ENCODE peak calls at places on chromosomes 16 and 17, in six cellular contexts. S is neuronal stem cell, H is H1, B is trophoblast cell, J is IMR-90, N is mesenchymal stem cell. X is an unnamed sample.

GRCh38 chr17:57608369-57609124 is 136.6 kb downstream of the CCDC182 start:
- DNase-seq in B (no peak), H (no peak), N (no peak), J (no peak), S (no peak), X (peak)

GRCh38 chr17:44307387-44308186 is 814 bp upstream of the RUNDC3A start:
- DNase-seq in B (peak), N (peak), H (no peak), J (no peak), S (no peak), X (peak)

GRCh38 chr16:67545665-67546024 is 16.7 kb upstream of the CTCF start:
- DNase-seq in J (no peak), H (no peak), N (no peak), B (no peak), S (no peak), X (no peak)

GRCh38 chr17:32998893-32999240 is 7.2 kb downstream of the SPACA3 start:
- DNase-seq in S (no peak), B (peak), J (peak), N (peak), H (no peak), X (no peak)

GRCh38 chr17:80837711-80838110 is 153.9 kb upstream of the CHMP6 start:
- DNase-seq in H (no peak), B (no peak), S (no peak), J (no peak), N (no peak), X (no peak)

GRCh38 chr16:49637933-49638695 is 217.8 kb downstream of the ZNF423 start:
- DNase-seq in N (no peak), S (no peak), J (no peak), H (no peak), B (no peak), X (no peak)

GRCh38 chr17:48215583-48216139 is 108.1 kb downstream of the SNX11 start:
- DNase-seq in H (no peak), N (peak), B (no peak), J (peak), S (peak), X (peak)

GRCh38 chr17:64781394-64781793 is 119.3 kb upstream of the SMURF2 start:
- DNase-seq in H (no peak), J (no peak), S (no peak), N (peak), B (peak), X (peak)

GRCh38 chr16:28513484-28514181 is 7.0 kb upstream of the IL27 start:
- DNase-seq in J (no peak), H (no peak), S (no peak), N (peak), B (no peak), X (no peak)

GRCh38 chr16:59021751-59022150 is 287.6 kb upstream of the GOT2 start:
- DNase-seq in B (no peak), N (peak), J (peak), H (no peak), S (no peak), X (no peak)

GRCh38 chr17:38762231-38762630 is 9.7 kb downstream of the PSMB3 start:
- DNase-seq in S (no peak), N (no peak), H (no peak), J (no peak), B (no peak), X (no peak)

GRCh38 chr16:89670496-89671431 is 13.1 kb downstream of the SPATA33 start:
- DNase-seq in J (peak), S (no peak), B (no peak), H (no peak), N (peak), X (no peak)

GRCh38 chr16:50386139-50386538 is 17.4 kb upstream of the BRD7 start:
- DNase-seq in J (no peak), S (no peak), H (no peak), N (no peak), B (peak), X (no peak)

GRCh38 chr17:28379814-28380571 is 8.5 kb downstream of the SARM1 start:
- DNase-seq in H (no peak), B (peak), J (peak), S (no peak), N (no peak), X (no peak)

GRCh38 chr17:71237903-71238538 is 882.8 kb upstream of the SOX9 start:
- DNase-seq in J (peak), N (peak), S (no peak), B (no peak), H (no peak), X (no peak)

GRCh38 chr17:80270836-80271235 is 10.2 kb downstream of the RNF213 start:
- DNase-seq in S (peak), H (peak), B (peak), J (no peak), N (peak), X (peak)

GRCh38 chr16:84484579-84485254 is 19.7 kb downstream of the MEAK7 start:
- DNase-seq in H (no peak), J (peak), B (peak), S (no peak), N (peak), X (no peak)

GRCh38 chr17:50918933-50919296 is 52.8 kb upstream of the TOB1 start:
- DNase-seq in S (no peak), H (no peak), B (no peak), J (peak), N (peak), X (no peak)

GRCh38 chr17:72474740-72475477 is 354.1 kb downstream of the SOX9 start:
- DNase-seq in N (peak), S (no peak), H (no peak), B (no peak), J (no peak), X (no peak)

GRCh38 chr16:74275031-74275636 is 21.5 kb upstream of the PSMD7 start:
- DNase-seq in J (peak), H (no peak), N (peak), S (no peak), B (peak), X (no peak)

GRCh38 chr17:82219083-82219482 is 6.4 kb upstream of the CCDC57 start:
- DNase-seq in N (no peak), J (no peak), H (no peak), S (no peak), B (no peak), X (peak)

GRCh38 chr16:81198635-81199034 is 39.9 kb upstream of the BCO1 start:
- DNase-seq in S (no peak), B (no peak), J (no peak), N (peak), H (no peak), X (peak)

GRCh38 chr16:1133810-1134520 is 18.9 kb upstream of the CACNA1H start:
- DNase-seq in J (no peak), S (no peak), N (no peak), H (no peak), B (no peak), X (no peak)

GRCh38 chr16:28821874-28822519 is 802 bp upstream of the ATXN2L start:
- DNase-seq in N (no peak), S (no peak), B (peak), J (no peak), H (no peak), X (no peak)

GRCh38 chr16:55248494-55248893 is 75.5 kb upstream of the IRX6 start:
- DNase-seq in S (no peak), B (no peak), N (no peak), J (no peak), H (no peak), X (no peak)

GRCh38 chr17:28865946-28866752 is 11.3 kb downstream of the ERAL1 start:
- DNase-seq in N (no peak), B (peak), S (no peak), H (no peak), J (no peak), X (no peak)

GRCh38 chr17:72511874-72512273 is 391.1 kb downstream of the SOX9 start:
- DNase-seq in S (no peak), J (no peak), B (no peak), N (no peak), H (no peak), X (no peak)

GRCh38 chr17:11852911-11853310 is 144.4 kb downstream of the ZNF18 start:
- DNase-seq in N (no peak), H (no peak), J (no peak), S (no peak), B (no peak), X (no peak)

GRCh38 chr17:42010898-42011516 is 6.2 kb downstream of the DNAJC7 start:
- DNase-seq in S (no peak), H (no peak), N (peak), B (peak), J (peak), X (peak)

GRCh38 chr16:7364054-7364407 is 31.4 kb downstream of the RBFOX1 start:
- DNase-seq in B (no peak), S (no peak), J (no peak), N (no peak), H (no peak), X (no peak)

GRCh38 chr16:30185683-30186421 is 2.5 kb downstream of the CORO1A start:
- DNase-seq in J (no peak), S (no peak), H (no peak), N (no peak), B (no peak), X (no peak)

GRCh38 chr17:71327376-71328059 is 793.3 kb upstream of the SOX9 start:
- DNase-seq in J (peak), S (no peak), B (no peak), N (peak), H (no peak), X (no peak)

GRCh38 chr16:73048292-73049050 is 543 bp upstream of the ZFHX3 start:
- DNase-seq in H (no peak), S (no peak), N (peak), J (no peak), B (peak), X (no peak)

DNA sequence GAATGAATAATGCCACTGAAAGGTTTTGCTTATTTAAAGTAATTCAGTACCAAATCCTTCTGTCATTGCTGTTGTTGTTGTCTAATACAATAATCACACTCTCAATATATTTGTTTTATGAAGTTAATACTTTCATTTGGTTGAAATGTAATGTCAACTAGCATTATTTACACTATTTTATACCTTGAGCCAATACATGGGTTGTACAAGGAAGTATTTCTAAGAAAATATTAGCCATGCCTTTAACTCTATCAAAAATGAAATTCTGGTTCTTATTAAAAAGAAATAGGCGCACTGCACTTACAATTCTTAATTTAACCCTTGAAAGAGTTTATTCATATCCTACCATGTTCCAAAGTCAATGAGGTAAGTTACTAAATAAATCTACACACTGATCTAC is 17.6 kb upstream of the ABCA10 start:
- DNase-seq in J (no peak), B (no peak), S (no peak), N (no peak), H (no peak), X (no peak)
- H3K14ac ChIP-seq in J (no peak), B (no peak), S (no peak), N (no peak), H (no peak), X (no peak)

DNA sequence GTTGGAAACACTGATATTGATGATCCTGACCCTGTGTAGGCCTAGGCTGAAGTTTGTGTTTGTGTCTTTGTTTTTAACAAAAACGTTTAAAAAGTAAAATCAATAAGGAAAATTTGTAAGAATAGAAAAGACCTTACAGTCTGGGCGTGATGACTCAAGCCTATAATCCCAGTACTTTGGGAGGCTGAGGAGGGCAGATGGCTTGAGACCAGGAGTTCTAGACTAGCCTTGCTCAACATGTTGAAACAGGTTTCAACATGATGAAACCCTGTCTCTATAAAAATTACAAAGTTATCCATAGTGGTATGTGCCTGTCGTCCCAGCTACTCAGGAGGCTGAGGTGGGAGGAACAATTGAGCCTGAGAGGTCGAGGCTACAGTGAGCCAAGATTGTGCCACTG is 18.3 kb upstream of the TOM1L1 start:
- DNase-seq in J (no peak), N (no peak), H (no peak), B (no peak), S (no peak), X (no peak)
- H3K14ac ChIP-seq in J (no peak), N (no peak), H (no peak), B (no peak), S (no peak), X (no peak)

GRCh38 chr16:52436646-52437645 is 110.0 kb downstream of the TOX3 start:
- DNase-seq in S (no peak), B (no peak), H (no peak), N (no peak), J (no peak), X (no peak)
- H3K14ac ChIP-seq in S (no peak), B (no peak), H (no peak), N (no peak), J (no peak), X (no peak)

GRCh38 chr16:4375717-4376116 is 4.1 kb downstream of the VASN start:
- DNase-seq in J (no peak), N (no peak), B (peak), S (no peak), H (no peak), X (no peak)

GRCh38 chr16:4377573-4378146 is 6.0 kb downstream of the VASN start:
- DNase-seq in B (no peak), H (no peak), J (no peak), S (no peak), N (no peak), X (no peak)

GRCh38 chr16:4376820-4377572 is 5.3 kb downstream of the VASN start:
- DNase-seq in N (no peak), J (no peak), H (no peak), S (no peak), B (no peak), X (no peak)

GRCh38 chr16:4378202-4378666 is 6.6 kb downstream of the VASN start:
- DNase-seq in N (no peak), S (no peak), J (no peak), B (no peak), H (no peak), X (no peak)

DNA sequence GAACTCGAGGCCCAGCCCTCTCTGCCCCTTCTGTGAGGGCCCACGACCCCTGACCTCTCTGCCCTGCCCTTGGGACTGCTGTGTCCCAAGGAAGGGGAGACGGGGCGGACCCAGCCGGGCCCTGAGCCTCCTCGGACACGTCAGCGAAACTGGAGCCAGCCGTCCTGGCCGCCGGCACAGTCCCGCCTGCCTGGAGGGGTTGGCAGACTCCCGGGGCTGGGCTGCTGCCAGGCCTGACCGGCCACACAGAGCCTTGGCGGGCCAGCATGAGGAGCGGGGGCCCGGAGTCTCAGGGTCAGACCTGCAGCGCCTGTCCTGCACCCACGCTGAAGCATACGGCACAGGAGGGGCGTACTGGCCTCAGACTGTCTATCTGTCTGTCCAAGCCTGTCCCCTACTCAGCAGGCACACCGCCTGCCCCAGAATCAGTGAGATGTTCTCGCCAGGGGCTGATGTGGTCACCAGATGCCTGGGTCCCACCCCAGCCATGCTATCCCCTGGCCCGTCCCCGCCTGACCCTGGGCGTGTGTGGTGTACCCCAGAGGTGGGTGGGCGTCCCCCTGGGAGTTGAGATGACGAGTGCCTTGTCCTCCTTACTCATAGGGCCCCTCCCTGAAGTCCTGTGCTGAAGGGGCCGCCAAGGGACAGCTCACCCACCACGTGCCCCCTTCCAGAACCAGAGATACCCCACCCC is 4.6 kb downstream of the VASN start:
- DNase-seq in H (no peak), J (peak), N (no peak), B (peak), S (no peak), X (no peak)
- H3K14ac ChIP-seq in H (no peak), J (peak), N (no peak), B (peak), S (peak), X (no peak)

GRCh38 chr16:48433849-48434530 is 48.8 kb upstream of the SIAH1 start:
- DNase-seq in S (no peak), H (no peak), B (no peak), N (no peak), J (no peak), X (no peak)

GRCh38 chr16:48434653-48435318 is 49.6 kb upstream of the SIAH1 start:
- DNase-seq in J (peak), S (no peak), H (no peak), B (peak), N (peak), X (no peak)

GRCh38 chr16:48435906-48436305 is 50.7 kb upstream of the SIAH1 start:
- DNase-seq in N (no peak), B (no peak), H (no peak), J (no peak), S (no peak), X (no peak)

GRCh38 chr16:48433116-48433848 is 48.1 kb upstream of the SIAH1 start:
- DNase-seq in B (no peak), S (no peak), N (no peak), J (no peak), H (no peak), X (no peak)

GRCh38 chr16:48435319-48435682 is 50.1 kb upstream of the SIAH1 start:
- DNase-seq in B (peak), N (no peak), S (no peak), H (no peak), J (no peak), X (no peak)
- H3K14ac ChIP-seq in B (no peak), N (no peak), S (no peak), H (no peak), J (no peak), X (no peak)

GRCh38 chr16:3369073-3369472 is 13.4 kb downstream of the OR2C1 start:
- DNase-seq in S (no peak), J (no peak), N (no peak), B (no peak), H (no peak), X (no peak)
- H3K14ac ChIP-seq in S (no peak), J (no peak), N (no peak), B (no peak), H (no peak), X (no peak)

GRCh38 chr17:1908699-1909309 is 79.0 kb downstream of the RPA1 start:
- DNase-seq in J (peak), N (peak), H (no peak), B (peak), S (peak), X (peak)
- H3K14ac ChIP-seq in J (no peak), N (no peak), H (no peak), B (no peak), S (no peak), X (no peak)

DNA sequence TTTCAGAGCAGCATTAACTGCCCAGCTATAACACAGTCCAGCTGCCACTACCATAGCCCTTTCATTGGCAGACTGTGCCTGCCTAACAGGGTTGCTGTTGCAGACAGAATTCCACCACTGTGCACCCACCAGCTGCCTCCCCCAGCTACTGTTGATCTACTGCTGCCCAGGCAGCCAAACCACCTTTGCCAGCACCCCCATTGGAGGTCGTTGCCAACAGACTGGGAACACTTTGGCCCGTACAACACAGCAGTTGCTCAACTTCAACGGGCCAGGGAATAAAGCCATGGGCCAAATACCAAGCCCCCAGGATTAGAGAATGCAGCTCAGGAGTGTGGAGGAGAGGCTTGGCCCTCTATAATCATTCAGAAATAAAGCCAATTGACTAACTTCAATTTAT is 473.6 kb downstream of the CDH11 start:
- DNase-seq in N (no peak), J (no peak), H (no peak), B (no peak), S (no peak), X (no peak)
- H3K14ac ChIP-seq in N (no peak), J (no peak), H (no peak), B (no peak), S (no peak), X (no peak)